ENCODE peak calls at places on chromosomes 12 and 14, in four cellular contexts. T is HCT116, V is endothelial cell of umbilical vein, B is GM23338. R is an unnamed sample.

GRCh38 chr14:29941401-29941800 is 13.8 kb upstream of the PRKD1 start:
- DNase-seq in V (no peak), T (no peak), B (peak; percentile 86), R (no peak)

GRCh38 chr14:95273041-95273978 is 46.4 kb downstream of the CLMN start:
- DNase-seq in V (no peak), T (no peak), B (no peak), R (no peak)

GRCh38 chr14:104517426-104517825 is 62.1 kb upstream of the C14orf180 start:
- DNase-seq in V (no peak), T (no peak), B (no peak), R (no peak)

GRCh38 chr12:57003395-57003794 is 3.0 kb downstream of the ZBTB39 start:
- DNase-seq in T (no peak), B (no peak), V (no peak), R (no peak)

GRCh38 chr14:101557321-101557695 is 4.0 kb upstream of the DIO3 start:
- DNase-seq in B (no peak), T (no peak), V (no peak), R (no peak)

GRCh38 chr12:42278116-42278485 is 40.1 kb upstream of the YAF2 start:
- DNase-seq in T (no peak), V (no peak), B (no peak), R (no peak)

GRCh38 chr14:22391908-22392307 is 197.1 kb downstream of the DAD1 start:
- DNase-seq in B (peak; percentile 84), T (peak; percentile 28), V (peak; percentile 78), R (peak; percentile 60)

GRCh38 chr12:30047499-30048262 is 263.9 kb upstream of the TMTC1 start:
- DNase-seq in V (peak; percentile 79), T (no peak), B (no peak), R (peak; percentile 38)

GRCh38 chr12:92921877-92922276 is 7.2 kb downstream of the EEA1 start:
- DNase-seq in V (no peak), B (no peak), T (no peak), R (no peak)

GRCh38 chr12:47621960-47622359 is 83.9 kb downstream of the RPAP3 start:
- DNase-seq in T (no peak), B (no peak), V (no peak), R (no peak)

GRCh38 chr14:68971411-68972035 is 7.6 kb downstream of the ACTN1 start:
- DNase-seq in T (no peak), B (no peak), V (no peak), R (no peak)

GRCh38 chr14:36805116-36805515 is 143.5 kb downstream of the PAX9 start:
- DNase-seq in B (peak; percentile 29), T (no peak), V (no peak), R (no peak)

GRCh38 chr12:89649820-89650219 is 58.8 kb downstream of the ATP2B1 start:
- DNase-seq in B (no peak), V (no peak), T (no peak), R (no peak)

GRCh38 chr12:119328111-119328510 is 6.4 kb upstream of the CCDC60 start:
- DNase-seq in V (no peak), B (peak; percentile 79), T (peak; percentile 28), R (no peak)

GRCh38 chr14:67574806-67575205 is 25.3 kb downstream of the PIGH start:
- DNase-seq in V (no peak), T (no peak), B (no peak), R (no peak)

GRCh38 chr12:46468159-46468558 is 95.6 kb upstream of the SLC38A2 start:
- DNase-seq in B (no peak), V (no peak), T (peak; percentile 83), R (no peak)

GRCh38 chr12:110860833-110861291 is 14.1 kb downstream of the CCDC63 start:
- DNase-seq in B (peak; percentile 32), T (no peak), V (peak; percentile 36), R (no peak)

GRCh38 chr14:80315681-80316080 is 104.4 kb upstream of the DIO2 start:
- DNase-seq in V (peak; percentile 36), T (no peak), B (peak; percentile 14), R (no peak)

DNA sequence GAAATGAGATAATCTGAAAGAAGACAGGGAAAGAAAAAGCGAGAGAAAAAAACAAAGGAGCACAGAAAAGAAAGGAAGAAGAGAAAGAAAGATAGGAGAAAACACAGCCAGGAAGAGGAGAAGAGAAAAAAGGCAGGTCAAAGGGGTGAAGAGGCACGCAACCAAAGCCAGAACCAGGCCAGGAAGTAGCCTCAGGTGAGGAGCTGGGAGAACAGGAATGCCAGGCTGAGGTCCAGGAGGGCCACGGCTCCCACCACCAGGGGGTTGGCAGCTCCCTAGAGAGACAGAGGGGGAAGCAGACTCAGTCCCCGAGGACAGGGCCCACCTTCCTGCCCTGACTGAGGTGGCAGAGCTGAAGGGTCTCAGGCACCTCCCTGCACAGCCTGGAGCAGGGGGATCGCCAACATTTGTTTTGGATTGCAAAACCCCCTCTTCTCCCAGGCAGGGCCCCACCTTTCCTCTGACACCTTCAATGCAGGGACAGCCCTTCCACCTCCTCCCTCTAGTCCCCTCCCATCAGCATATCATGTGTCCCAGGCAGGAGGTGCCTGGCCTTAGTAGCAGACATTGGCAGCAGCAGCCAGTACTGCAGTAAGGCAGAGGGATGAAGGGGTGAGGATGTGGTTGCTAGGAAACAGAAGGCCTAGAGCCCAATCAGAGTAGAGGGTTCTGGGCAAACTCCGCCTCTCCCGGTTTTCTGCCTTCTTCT is 2.0 kb upstream of the AP1G2 start:
- DNase-seq in V (no peak), T (peak; percentile 58), B (peak; percentile 90), R (peak; percentile 43)
- TF ChIP-seq EZH2 in V (no peak), T (no peak), B (no peak), R (no peak)

GRCh38 chr14:24367506-24368214 is at the start of gene NFATC4:
- DNase-seq in V (peak; percentile 88), B (peak; percentile 98), T (peak; percentile 81), R (no peak)
- H3K4me3 ChIP-seq in V (peak within 1 kb of the TSS; percentile 89), B (peak within 1 kb of the TSS; percentile 97), T (peak within 1 kb of the TSS; percentile 64), R (peak within 1 kb of the TSS; percentile 56)

GRCh38 chr12:120625557-120626419 is 14.6 kb upstream of the CABP1 start:
- DNase-seq in V (no peak), B (peak; percentile 75), T (peak; percentile 54), R (no peak)
- TF ChIP-seq CTCF in V (peak; percentile 28), B (peak; percentile 75), T (peak; percentile 9), R (peak; percentile 22)

GRCh38 chr14:73715707-73716106 is 1.5 kb upstream of the PNMA1 start:
- DNase-seq in V (no peak), T (no peak), B (no peak), R (no peak)

GRCh38 chr14:73712540-73713141 is 1.5 kb downstream of the PNMA1 start:
- DNase-seq in V (peak; percentile 35), T (no peak), B (peak; percentile 61), R (peak; percentile 22)

GRCh38 chr14:73713804-73714655 is at the start of gene PNMA1:
- DNase-seq in V (peak; percentile 89), B (peak; percentile 93), T (no peak), R (peak; percentile 71)

GRCh38 chr14:73713206-73713803 is 879 bp downstream of the PNMA1 start:
- DNase-seq in T (no peak), B (no peak), V (no peak), R (no peak)

DNA sequence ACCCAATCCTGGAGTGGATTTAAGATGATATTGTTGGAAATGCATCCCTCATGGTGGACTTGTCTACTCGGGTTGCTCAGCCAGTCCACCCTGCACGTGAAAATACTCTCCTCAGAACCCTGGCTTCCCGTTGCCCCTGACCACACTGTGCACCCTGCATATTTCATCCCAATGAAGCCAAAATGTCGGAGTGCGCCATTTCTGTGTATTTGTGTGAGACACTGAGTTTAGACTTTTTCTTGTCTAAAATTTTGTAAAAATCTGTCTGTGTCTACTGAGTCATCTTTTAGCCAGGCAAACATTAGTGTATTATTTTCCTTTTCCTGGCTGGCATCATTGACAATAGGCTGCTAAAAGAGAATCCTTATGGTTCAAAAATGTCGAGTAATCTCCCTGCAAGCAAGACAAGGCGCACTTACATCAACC is 485 bp upstream of the PNMA1 start:
- DNase-seq in V (no peak), B (no peak), T (no peak), R (no peak)
- TF ChIP-seq EZH2 in V (no peak), B (no peak), T (no peak), R (no peak)

GRCh38 chr14:89615421-89615820 is 198.4 kb upstream of the FOXN3 start:
- DNase-seq in T (no peak), V (peak; percentile 74), B (peak; percentile 73), R (no peak)

GRCh38 chr14:89616425-89617141 is 199.6 kb upstream of the FOXN3 start:
- DNase-seq in V (peak; percentile 28), T (no peak), B (peak; percentile 75), R (no peak)

GRCh38 chr14:89614009-89614691 is 197.1 kb upstream of the FOXN3 start:
- DNase-seq in T (no peak), V (no peak), B (no peak), R (no peak)

GRCh38 chr14:89617142-89617460 is 200.1 kb upstream of the FOXN3 start:
- DNase-seq in T (no peak), V (no peak), B (no peak), R (no peak)

GRCh38 chr14:89613260-89614008 is 196.4 kb upstream of the FOXN3 start:
- DNase-seq in B (no peak), V (no peak), T (no peak), R (no peak)
- H3K4me3 ChIP-seq in B (peak overlapping the region; percentile 15), V (no peak overlapping the region), T (no peak overlapping the region), R (no peak overlapping the region)

GRCh38 chr12:108619369-108620160 is 14.1 kb downstream of the SELPLG start:
- DNase-seq in V (no peak), T (no peak), B (no peak), R (no peak)

GRCh38 chr12:108616359-108616758 is 17.3 kb downstream of the SELPLG start:
- DNase-seq in B (no peak), V (no peak), T (no peak), R (no peak)

GRCh38 chr12:108615918-108616317 is 17.8 kb downstream of the SELPLG start:
- DNase-seq in B (no peak), V (no peak), T (no peak), R (no peak)

GRCh38 chr12:108618079-108618952 is 15.4 kb downstream of the SELPLG start:
- DNase-seq in V (peak; percentile 71), B (peak; percentile 95), T (peak; percentile 64), R (peak; percentile 57)

DNA sequence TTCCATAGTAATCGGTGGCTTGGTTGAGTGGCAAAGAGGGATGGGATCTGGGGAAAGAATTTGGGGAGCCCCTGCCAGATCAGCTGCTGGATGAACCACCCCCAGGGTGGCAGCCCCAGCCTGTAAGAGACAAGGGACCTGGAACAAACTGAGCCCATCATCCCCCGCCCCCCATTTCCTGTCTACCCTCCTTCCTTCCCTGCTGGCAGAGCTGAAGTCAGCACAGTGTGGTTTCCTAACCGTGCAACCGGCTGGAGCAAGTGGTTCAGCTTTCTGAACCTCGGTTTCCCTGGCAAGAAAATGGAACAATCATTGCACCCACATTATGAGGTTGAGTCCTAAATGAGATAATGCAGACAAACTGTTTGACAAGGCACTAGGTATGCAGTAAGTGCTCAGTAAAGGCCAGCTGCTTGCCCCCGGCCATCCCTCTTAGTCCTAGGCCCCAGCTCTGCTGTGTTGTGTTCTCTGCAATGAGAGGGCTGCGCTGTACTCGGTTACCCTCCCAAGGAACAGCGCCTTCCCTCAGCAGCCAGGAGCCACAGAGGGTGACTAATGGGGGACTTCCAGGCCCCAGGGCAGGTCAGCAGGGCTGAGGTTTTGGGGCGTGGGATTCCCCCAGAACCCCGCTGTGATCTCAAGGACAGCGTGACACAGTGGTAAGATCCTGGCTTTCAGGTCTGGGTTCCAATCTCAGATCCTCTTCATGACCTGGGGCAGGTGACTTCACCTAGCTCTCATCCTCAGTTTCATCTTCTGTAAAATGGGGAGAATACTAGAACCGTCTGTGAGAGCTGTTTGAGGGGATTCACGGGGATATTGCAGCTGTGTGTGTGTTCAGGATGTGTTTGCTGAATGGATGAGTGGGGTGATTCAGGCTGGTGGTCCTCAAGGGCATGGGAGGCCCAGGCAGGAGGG is 16.5 kb downstream of the SELPLG start:
- DNase-seq in V (no peak), T (no peak), B (no peak), R (peak; percentile 72)
- TF ChIP-seq CTCF in V (no peak), T (no peak), B (no peak), R (no peak)

R was measured in mammary epithelial cell.